ENCODE peak calls at places on chromosome 3, in nine cellular contexts. N, D, T, K, Z, V, W, E and M are unnamed samples.

GRCh38 chr3:149417174-149417573 is 39.7 kb upstream of the TM4SF1 start:
- DNase-seq in V (no peak), K (no peak), T (no peak), W (no peak), D (no peak), N (no peak), Z (no peak), E (no peak), M (no peak)

GRCh38 chr3:187027531-187027936 is 97.2 kb downstream of the ST6GAL1 start:
- DNase-seq in D (no peak), E (no peak), V (no peak), Z (no peak), W (no peak), T (no peak), N (peak), K (no peak), M (no peak)

GRCh38 chr3:43688245-43688650 is 2.5 kb upstream of the ABHD5 start:
- DNase-seq in D (no peak), V (no peak), N (no peak), Z (no peak), E (no peak), T (no peak), K (no peak), W (no peak), M (no peak)

GRCh38 chr3:76638006-76638405 is 401.9 kb upstream of the ROBO2 start:
- DNase-seq in K (no peak), Z (no peak), N (no peak), T (no peak), E (no peak), D (peak), W (no peak), V (no peak), M (no peak)

GRCh38 chr3:134027631-134028030 is 2.1 kb downstream of the SLCO2A1 start:
- DNase-seq in K (no peak), N (no peak), V (no peak), W (no peak), D (no peak), T (no peak), Z (no peak), E (no peak), M (no peak)

GRCh38 chr3:151925876-151926275 is 52.4 kb downstream of the SUCNR1 start:
- DNase-seq in E (peak), K (peak), N (no peak), V (no peak), T (peak), Z (no peak), D (peak), W (no peak), M (no peak)

GRCh38 chr3:81476652-81477051 is 284.8 kb downstream of the GBE1 start:
- DNase-seq in W (no peak), D (no peak), T (no peak), Z (no peak), E (no peak), K (no peak), N (no peak), V (no peak), M (no peak)

GRCh38 chr3:169430687-169431404 is 232.7 kb downstream of the MECOM start:
- DNase-seq in W (no peak), V (no peak), E (peak), T (peak), N (no peak), Z (no peak), K (no peak), D (peak), M (no peak)

GRCh38 chr3:9345041-9345440 is 17.8 kb upstream of the THUMPD3 start:
- DNase-seq in V (no peak), D (no peak), N (no peak), K (no peak), Z (no peak), T (no peak), E (no peak), W (no peak), M (no peak)

GRCh38 chr3:8663177-8664061 is 18.8 kb upstream of the SSUH2 start:
- DNase-seq in K (peak), W (no peak), V (peak), N (peak), E (peak), Z (no peak), D (peak), T (peak), M (no peak)

GRCh38 chr3:50167782-50168317 is 12.7 kb downstream of the SEMA3F start:
- DNase-seq in E (no peak), K (no peak), T (no peak), Z (no peak), W (no peak), V (no peak), D (no peak), N (no peak), M (no peak)

GRCh38 chr3:129979891-129980290 is 5.4 kb downstream of the TRH start:
- DNase-seq in K (no peak), N (no peak), Z (no peak), W (no peak), E (no peak), D (no peak), V (no peak), T (no peak), M (no peak)

GRCh38 chr3:137692803-137693431 is 71.2 kb upstream of the SOX14 start:
- DNase-seq in V (no peak), T (no peak), W (no peak), K (no peak), E (peak), N (no peak), D (no peak), Z (peak), M (no peak)

DNA sequence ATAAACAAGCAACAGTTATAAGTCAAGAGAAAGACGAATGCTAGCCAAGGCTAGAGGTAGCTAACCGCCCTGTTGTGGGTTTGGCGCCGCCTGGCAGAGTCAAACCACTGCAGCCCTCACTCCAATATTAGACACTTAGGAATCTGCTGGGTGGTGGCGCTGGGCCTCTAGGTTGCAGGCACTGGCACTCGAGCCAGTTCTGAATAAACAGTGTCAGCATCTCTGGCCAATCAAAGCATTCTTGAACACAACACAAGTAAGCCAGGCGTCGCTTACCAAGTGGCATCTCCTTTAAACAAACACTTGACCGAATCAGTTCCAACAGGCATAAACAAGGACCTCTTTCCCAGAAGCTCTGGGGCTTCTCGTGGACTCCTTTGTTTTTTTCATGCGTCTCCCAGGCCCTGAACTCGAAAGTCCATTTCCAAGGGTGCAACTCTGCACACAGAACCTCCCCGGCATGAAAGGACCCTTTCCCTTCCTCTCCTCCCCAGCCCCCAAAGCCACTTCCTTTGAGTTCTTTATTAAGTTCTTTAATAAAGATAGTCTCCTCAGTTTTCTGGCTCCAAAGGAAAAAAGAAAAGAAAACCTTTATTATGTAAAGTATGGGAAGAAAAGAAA is 82.3 kb downstream of the LRIG1 start:
- DNase-seq in V (peak), K (peak), N (no peak), T (no peak), D (peak), W (peak), E (no peak), Z (peak), M (no peak)
- TF ChIP-seq CTCF in V (no peak), K (peak), N (no peak), T (no peak), D (no peak), W (peak), E (no peak), Z (peak), M (no peak)

GRCh38 chr3:46576899-46577298 is 10.8 kb upstream of the LRRC2 start:
- DNase-seq in N (no peak), W (no peak), T (no peak), K (no peak), E (no peak), D (no peak), Z (no peak), V (no peak), M (no peak)
- H3K4me3 ChIP-seq in N (no peak), W (no peak), T (no peak), K (no peak), E (no peak), D (no peak), Z (no peak), V (no peak), M (no peak)

GRCh38 chr3:157201648-157202278 is 41.8 kb upstream of the CCNL1 start:
- DNase-seq in E (peak), T (no peak), K (peak), V (no peak), Z (no peak), N (no peak), W (no peak), D (peak), M (no peak)
- TF ChIP-seq CTCF in E (peak), T (peak), K (peak), V (peak), Z (peak), N (no peak), W (peak), D (no peak), M (peak)

DNA sequence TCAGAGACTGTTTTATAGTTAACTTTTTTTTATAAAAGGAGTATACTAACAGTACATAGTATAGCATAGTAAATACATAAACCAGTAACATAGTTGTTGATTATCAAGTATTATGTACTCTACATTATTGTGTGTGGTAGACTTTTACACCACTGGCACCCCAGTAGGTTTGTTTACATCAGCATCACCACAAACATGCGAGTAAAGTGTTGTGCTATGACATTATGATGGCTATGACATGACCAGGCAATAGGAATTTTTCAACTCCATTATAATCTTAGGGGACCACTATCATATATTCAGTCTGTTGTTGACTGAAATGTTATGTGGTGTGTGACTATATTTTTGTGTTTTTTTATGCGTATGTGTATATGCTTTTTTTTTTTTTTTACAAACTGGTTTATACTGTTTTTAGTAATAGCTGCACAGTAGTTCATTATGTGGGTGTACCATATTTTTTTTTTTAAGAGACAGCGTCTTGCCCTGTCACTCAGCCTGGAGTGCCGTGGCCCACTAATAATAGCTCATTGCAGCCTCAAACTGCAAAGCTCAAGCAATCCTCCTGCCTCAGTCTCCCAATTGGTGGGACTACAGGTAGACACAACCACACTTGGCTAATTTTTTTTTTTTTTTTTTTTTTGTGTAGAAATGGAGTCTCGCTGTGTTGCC is 1.9 kb downstream of the CAPN7 start:
- DNase-seq in T (no peak), E (no peak), V (no peak), D (peak), N (no peak), W (no peak), K (no peak), Z (no peak), M (no peak)
- H3K4me3 ChIP-seq in T (peak), E (peak), V (peak), D (peak), N (no peak), W (peak), K (peak), Z (peak), M (peak)

DNA sequence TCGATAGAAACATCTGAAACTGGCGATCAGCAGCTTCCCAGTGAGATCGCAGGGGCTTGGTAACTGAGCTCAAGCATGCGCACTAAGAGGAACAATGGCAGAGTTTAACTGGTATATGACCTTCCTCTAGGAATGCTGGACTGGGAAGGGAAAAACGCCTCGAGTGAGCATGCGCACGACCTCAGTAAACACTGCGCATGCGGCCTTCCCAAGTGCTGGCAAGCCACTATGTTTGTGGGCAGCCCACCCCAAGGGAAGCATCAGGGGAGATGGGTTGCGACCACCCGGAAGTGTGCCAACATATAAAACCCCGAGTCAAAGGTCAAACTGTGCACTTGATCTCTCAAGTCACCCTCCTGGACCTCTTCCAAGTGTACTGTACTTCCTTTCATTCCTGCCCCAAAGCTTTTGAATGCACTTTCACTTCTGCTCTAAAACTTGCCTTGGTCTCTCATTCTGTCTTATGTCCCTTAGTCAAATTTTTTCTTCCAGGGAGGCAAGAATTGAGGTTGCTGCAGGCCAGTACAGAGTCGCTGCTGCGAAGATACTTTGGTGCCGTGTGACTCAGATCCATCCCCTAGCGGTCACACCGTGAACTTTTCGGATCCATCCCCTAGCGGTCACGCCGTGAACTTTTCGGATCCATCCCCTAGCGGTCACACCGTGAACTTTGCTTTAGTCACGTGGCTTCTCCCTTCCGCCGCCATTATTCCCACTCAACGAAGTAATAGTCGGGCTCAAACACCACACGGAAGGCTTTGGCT is 243.3 kb downstream of the FAM43A start:
- DNase-seq in E (peak), W (no peak), K (no peak), T (no peak), V (no peak), D (no peak), Z (no peak), N (no peak), M (no peak)
- TF ChIP-seq CTCF in E (no peak), W (peak), K (peak), T (peak), V (peak), D (peak), Z (peak), N (no peak), M (peak)

GRCh38 chr3:168249539-168250414 is 154.1 kb upstream of the GOLIM4 start:
- DNase-seq in V (peak), Z (peak), D (peak), E (peak), T (peak), K (peak), W (peak), N (no peak), M (peak)

GRCh38 chr3:168250415-168250861 is 154.7 kb upstream of the GOLIM4 start:
- DNase-seq in E (no peak), K (no peak), N (no peak), Z (no peak), D (peak), V (no peak), T (peak), W (no peak), M (no peak)

GRCh38 chr3:168249048-168249538 is 153.4 kb upstream of the GOLIM4 start:
- DNase-seq in N (no peak), W (no peak), E (peak), V (no peak), T (peak), D (peak), K (no peak), Z (no peak), M (no peak)

GRCh38 chr3:168251371-168251770 is 155.6 kb upstream of the GOLIM4 start:
- DNase-seq in T (no peak), V (no peak), D (no peak), K (no peak), W (no peak), E (no peak), N (no peak), Z (no peak), M (no peak)

GRCh38 chr3:168248383-168249047 is 152.8 kb upstream of the GOLIM4 start:
- DNase-seq in V (no peak), W (no peak), E (peak), D (peak), Z (peak), T (peak), K (no peak), N (no peak), M (peak)
- H3K4me3 ChIP-seq in V (peak), W (peak), E (peak), D (peak), Z (peak), T (peak), K (peak), N (no peak), M (peak)

GRCh38 chr3:190175490-190175889 is 54.8 kb upstream of the P3H2 start:
- DNase-seq in N (no peak), E (no peak), K (no peak), V (no peak), Z (no peak), D (peak), W (no peak), T (no peak), M (no peak)
- TF ChIP-seq CTCF in N (no peak), E (no peak), K (no peak), V (no peak), Z (no peak), D (no peak), W (no peak), T (no peak), M (no peak)

DNA sequence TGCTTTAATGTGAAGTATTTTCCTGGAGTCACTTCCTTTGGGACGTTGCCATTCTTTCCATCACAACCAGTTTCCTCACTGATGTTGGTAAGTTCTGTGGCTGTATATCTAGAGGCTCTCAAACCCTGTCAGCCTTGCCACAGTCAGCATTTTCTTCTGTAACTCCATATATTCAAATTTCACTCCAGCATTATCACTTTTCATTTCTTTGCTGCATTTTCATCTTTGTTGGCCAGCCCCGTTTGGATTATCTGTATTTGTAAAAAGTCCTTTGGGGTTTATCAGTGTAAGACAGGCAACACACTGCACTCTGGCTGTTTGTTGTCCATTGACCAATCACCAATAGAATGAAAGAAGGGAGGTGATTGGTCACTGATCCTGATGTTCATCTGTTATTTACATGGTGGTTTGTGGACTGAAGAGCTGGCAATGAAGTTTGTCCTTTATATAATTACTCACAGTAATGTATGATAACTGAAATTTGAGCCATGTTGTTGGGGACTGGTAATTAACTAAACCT is 20.3 kb downstream of the GMPS start:
- DNase-seq in Z (no peak), T (no peak), K (peak), E (peak), N (no peak), W (no peak), D (peak), V (no peak), M (no peak)
- H3K4me3 ChIP-seq in Z (no peak), T (no peak), K (no peak), E (no peak), N (no peak), W (no peak), D (no peak), V (no peak), M (no peak)

GRCh38 chr3:54087581-54088410 is 34.6 kb upstream of the CACNA2D3 start:
- DNase-seq in W (no peak), T (no peak), V (no peak), D (peak), Z (peak), N (no peak), E (no peak), K (no peak), M (no peak)
- TF ChIP-seq CTCF in W (no peak), T (no peak), V (no peak), D (no peak), Z (no peak), N (no peak), E (no peak), K (no peak), M (no peak)